ENCODE peak calls at places on chromosomes 3 and 15, in eight cellular contexts. Z, Q, L, C, F, X, D and K are unnamed samples.

GRCh38 chr15:65184305-65184943 is 718 bp downstream of the CLPX start:
- DNase-seq in Z (peak), Q (peak), L (peak), C (peak), F (peak), X (peak), D (peak), K (peak)

GRCh38 chr3:142888099-142888483 is 792 bp downstream of the PCOLCE2 start:
- DNase-seq in Z (no peak), Q (no peak), L (peak), C (no peak), F (peak), X (peak), D (no peak), K (no peak)

GRCh38 chr3:197417451-197417850 is 119.0 kb upstream of the DLG1 start:
- DNase-seq in Z (no peak), Q (no peak), L (peak), C (no peak), F (no peak), X (peak), D (no peak), K (peak)

GRCh38 chr3:117439812-117440211 is 730.2 kb downstream of the TUSC7 start:
- DNase-seq in Z (no peak), Q (no peak), L (peak), C (peak), F (no peak), X (peak), D (no peak), K (no peak)

GRCh38 chr3:16319307-16319706 is 54.3 kb downstream of the OXNAD1 start:
- DNase-seq in Z (no peak), Q (no peak), L (peak), C (no peak), F (no peak), X (peak), D (peak), K (no peak)

GRCh38 chr3:41370307-41370706 is 171.0 kb downstream of the CTNNB1 start:
- DNase-seq in Z (no peak), Q (no peak), L (no peak), C (no peak), F (no peak), X (no peak), D (no peak), K (no peak)

GRCh38 chr3:141538568-141538967 is 51.7 kb downstream of the RASA2 start:
- DNase-seq in Z (no peak), Q (no peak), L (peak), C (no peak), F (no peak), X (peak), D (no peak), K (no peak)

GRCh38 chr3:53215816-53216215 is 40.0 kb downstream of the TKT start:
- DNase-seq in Z (no peak), Q (no peak), L (no peak), C (no peak), F (no peak), X (no peak), D (no peak), K (no peak)

GRCh38 chr15:96362759-96363678 is 32.5 kb downstream of the NR2F2 start:
- DNase-seq in Z (no peak), Q (no peak), L (no peak), C (no peak), F (no peak), X (no peak), D (no peak), K (no peak)

GRCh38 chr3:159913712-159914414 is 74.8 kb upstream of the IL12A start:
- DNase-seq in Z (no peak), Q (no peak), L (no peak), C (no peak), F (no peak), X (no peak), D (no peak), K (no peak)

GRCh38 chr15:39695793-39696192 is 86.8 kb downstream of the FSIP1 start:
- DNase-seq in Z (no peak), Q (no peak), L (no peak), C (no peak), F (no peak), X (no peak), D (no peak), K (no peak)
- H3K4me3 ChIP-seq in Z (no peak), Q (no peak), L (no peak), C (no peak), F (no peak), X (no peak), D (no peak), K (no peak)

GRCh38 chr15:49424954-49425353 is 1.9 kb downstream of the FGF7 start:
- DNase-seq in Z (no peak), Q (no peak), L (no peak), C (no peak), F (no peak), X (peak), D (no peak), K (no peak)

GRCh38 chr15:49435201-49435600 is 12.2 kb downstream of the FGF7 start:
- DNase-seq in Z (no peak), Q (no peak), L (no peak), C (peak), F (no peak), X (no peak), D (no peak), K (no peak)

GRCh38 chr15:49427369-49427768 is 4.3 kb downstream of the FGF7 start:
- DNase-seq in Z (no peak), Q (no peak), L (no peak), C (no peak), F (no peak), X (no peak), D (no peak), K (no peak)

GRCh38 chr15:49428392-49429095 is 5.5 kb downstream of the FGF7 start:
- DNase-seq in Z (no peak), Q (no peak), L (peak), C (no peak), F (no peak), X (peak), D (no peak), K (no peak)

DNA sequence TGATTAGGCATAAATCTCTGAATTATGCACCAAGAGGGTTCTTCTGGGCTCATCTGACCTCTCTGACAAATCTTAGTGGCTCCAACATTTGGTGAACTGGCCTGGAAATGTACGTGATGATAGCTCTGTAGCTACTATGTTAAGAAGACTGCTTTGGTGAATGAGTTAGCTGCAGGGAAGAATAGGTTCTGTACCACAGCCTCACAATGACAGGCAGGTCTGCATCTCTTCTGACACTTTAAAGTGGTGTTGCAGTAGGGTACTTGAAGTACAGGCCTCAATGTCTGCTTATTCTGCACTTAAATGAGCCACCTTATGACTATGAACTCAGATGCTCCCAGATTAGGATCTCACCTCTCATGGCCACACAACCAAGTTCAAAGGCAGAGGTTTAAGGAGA is 7.0 kb downstream of the FGF7 start:
- DNase-seq in Z (no peak), Q (no peak), L (no peak), C (no peak), F (no peak), X (no peak), D (no peak), K (no peak)
- H3K4me3 ChIP-seq in Z (no peak), Q (no peak), L (no peak), C (no peak), F (no peak), X (no peak), D (no peak), K (no peak)

DNA sequence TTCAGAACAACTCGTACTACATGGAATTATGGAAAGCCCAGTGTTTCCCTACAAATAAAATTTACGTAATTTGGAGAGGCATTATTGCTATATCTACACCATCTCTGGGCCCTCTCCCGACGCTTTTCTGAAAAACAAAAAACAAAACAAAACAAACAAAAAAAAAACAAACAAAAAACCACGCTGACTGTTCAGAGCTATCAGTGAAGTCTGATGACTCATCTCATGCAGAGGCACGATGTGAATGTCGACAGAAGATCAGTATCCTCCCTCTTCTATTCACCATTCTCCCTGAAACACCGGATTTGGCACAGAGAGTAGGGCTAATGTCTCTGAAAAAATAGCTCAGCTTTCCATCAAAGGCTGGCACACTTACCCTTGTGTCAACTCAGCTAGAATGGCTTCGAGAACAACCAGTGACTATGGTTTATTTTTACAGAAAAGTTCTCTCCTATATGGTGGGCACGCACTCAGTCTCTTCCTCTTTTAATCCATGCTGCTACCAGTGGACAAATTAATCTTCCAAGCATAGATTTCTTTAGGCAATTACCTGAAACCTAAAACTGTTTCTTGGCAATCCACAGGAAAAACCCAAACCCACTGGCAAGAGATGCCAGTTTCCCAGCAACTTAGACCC is 1.5 kb downstream of the CRBN start:
- DNase-seq in Z (no peak), Q (no peak), L (peak), C (peak), F (no peak), X (peak), D (no peak), K (no peak)
- H3K4me3 ChIP-seq in Z (peak), Q (peak), L (peak), C (no peak), F (peak), X (no peak), D (peak), K (peak)

DNA sequence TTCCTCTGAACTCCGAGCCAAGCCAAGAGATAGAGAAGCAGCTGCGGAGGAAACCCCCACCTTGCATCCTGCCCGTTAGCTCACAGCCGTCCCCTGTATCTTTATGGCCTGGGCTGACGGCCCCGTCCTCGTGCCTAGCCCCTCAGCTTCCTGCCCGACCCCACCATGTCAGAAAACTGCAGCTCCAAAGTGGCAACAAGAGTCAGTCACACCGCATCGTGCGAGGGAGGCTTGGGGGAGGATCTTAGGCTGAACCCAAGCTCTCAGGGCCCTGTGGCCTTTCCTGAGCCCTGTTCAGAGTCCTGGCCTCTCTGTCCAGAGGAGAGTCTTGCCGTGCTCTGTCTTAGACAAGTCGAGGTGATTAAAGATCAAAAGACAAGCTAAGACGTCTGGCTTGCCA is 89.5 kb upstream of the WNT5A start:
- DNase-seq in Z (no peak), Q (no peak), L (no peak), C (no peak), F (no peak), X (no peak), D (no peak), K (no peak)
- H3K4me3 ChIP-seq in Z (no peak), Q (no peak), L (no peak), C (no peak), F (no peak), X (no peak), D (no peak), K (no peak)

GRCh38 chr3:45665101-45665572 is 24.1 kb upstream of the SACM1L start:
- DNase-seq in Z (no peak), Q (no peak), L (peak), C (no peak), F (no peak), X (peak), D (peak), K (no peak)
- H3K4me3 ChIP-seq in Z (no peak), Q (peak), L (no peak), C (no peak), F (peak), X (no peak), D (peak), K (no peak)

GRCh38 chr3:104291437-104291851 is 1075.3 kb upstream of the ALCAM start:
- DNase-seq in Z (no peak), Q (no peak), L (no peak), C (no peak), F (no peak), X (peak), D (no peak), K (no peak)
- H3K4me3 ChIP-seq in Z (peak), Q (peak), L (no peak), C (peak), F (no peak), X (peak), D (no peak), K (no peak)

GRCh38 chr15:33584797-33585196 is 274.0 kb downstream of the RYR3 start:
- DNase-seq in Z (peak), Q (no peak), L (peak), C (no peak), F (no peak), X (peak), D (no peak), K (no peak)

GRCh38 chr15:33581032-33581431 is 270.3 kb downstream of the RYR3 start:
- DNase-seq in Z (peak), Q (no peak), L (peak), C (peak), F (no peak), X (peak), D (no peak), K (peak)

DNA sequence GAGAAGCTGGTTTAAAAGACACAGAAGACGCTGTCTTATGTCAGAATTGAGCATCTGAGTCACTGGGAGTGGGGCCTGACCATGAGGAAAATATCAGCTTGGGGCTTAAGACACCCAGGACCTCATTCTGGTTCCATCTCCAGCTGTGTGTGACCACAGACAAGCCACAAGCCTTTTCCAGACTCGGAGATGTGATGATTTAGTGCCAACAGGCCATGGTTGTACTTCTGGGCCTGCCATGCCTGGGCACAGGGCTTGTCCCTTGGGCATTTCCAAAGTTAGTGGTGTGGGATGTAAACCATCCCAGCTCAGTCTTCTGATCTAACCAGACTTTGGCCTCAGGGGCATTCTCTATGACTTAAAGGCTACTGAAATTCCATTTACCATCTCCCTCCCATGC is 269.8 kb downstream of the RYR3 start:
- DNase-seq in Z (no peak), Q (no peak), L (no peak), C (no peak), F (no peak), X (peak), D (no peak), K (no peak)
- H3K4me3 ChIP-seq in Z (no peak), Q (no peak), L (no peak), C (no peak), F (no peak), X (no peak), D (no peak), K (no peak)

GRCh38 chr3:157081681-157082210 is 78.2 kb downstream of the CCNL1 start:
- DNase-seq in Z (peak), Q (peak), L (peak), C (peak), F (peak), X (peak), D (peak), K (peak)
- H3K4me3 ChIP-seq in Z (no peak), Q (no peak), L (peak), C (no peak), F (no peak), X (no peak), D (no peak), K (no peak)

GRCh38 chr3:123446210-123446609 is 2.7 kb downstream of the ADCY5 start:
- DNase-seq in Z (no peak), Q (no peak), L (no peak), C (no peak), F (no peak), X (no peak), D (no peak), K (no peak)

GRCh38 chr3:123442908-123443307 is 6.0 kb downstream of the ADCY5 start:
- DNase-seq in Z (no peak), Q (no peak), L (no peak), C (no peak), F (no peak), X (no peak), D (no peak), K (no peak)

GRCh38 chr3:123445702-123446101 is 3.2 kb downstream of the ADCY5 start:
- DNase-seq in Z (no peak), Q (no peak), L (no peak), C (no peak), F (no peak), X (no peak), D (no peak), K (no peak)

GRCh38 chr3:123444023-123444422 is 4.9 kb downstream of the ADCY5 start:
- DNase-seq in Z (no peak), Q (no peak), L (no peak), C (no peak), F (no peak), X (no peak), D (no peak), K (peak)

DNA sequence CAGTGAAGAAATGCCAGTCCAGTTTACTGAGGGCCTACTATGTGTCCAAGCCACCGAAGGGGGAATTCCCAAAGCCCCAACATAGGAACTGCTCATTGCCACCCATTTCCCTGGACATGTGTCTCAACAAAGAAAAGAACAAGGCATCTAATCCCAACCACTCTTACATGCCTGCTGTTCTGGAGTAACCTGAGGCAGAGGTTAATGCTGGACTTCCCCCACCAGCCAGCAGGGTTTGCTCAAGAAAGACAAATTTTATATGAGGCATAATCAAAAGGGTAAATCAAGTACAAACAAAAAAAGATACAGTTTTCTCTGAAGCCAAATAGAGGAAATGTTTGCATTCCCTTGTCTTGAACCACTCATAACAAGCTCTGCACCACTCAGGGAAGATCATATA is 4.1 kb downstream of the ADCY5 start:
- DNase-seq in Z (no peak), Q (no peak), L (no peak), C (no peak), F (no peak), X (no peak), D (no peak), K (no peak)
- H3K4me3 ChIP-seq in Z (no peak), Q (peak), L (no peak), C (no peak), F (no peak), X (no peak), D (no peak), K (peak)